ENCODE peak calls at places on chromosomes 11 and 22, in four cellular contexts. X is fibroblast of gingiva, Y is adrenal gland, K is globus pallidus. O is an unnamed sample.

GRCh38 chr22:37187891-37188761 is at the start of gene C1QTNF6:
- DNase-seq in X (peak), Y (no peak), K (no peak), O (no peak)

GRCh38 chr11:19432370-19433163 is 191.8 kb upstream of the E2F8 start:
- DNase-seq in X (peak), Y (no peak), K (no peak), O (peak)

GRCh38 chr11:36793542-36793926 is 195.5 kb upstream of the RAG2 start:
- DNase-seq in X (no peak), Y (no peak), K (no peak), O (no peak)

GRCh38 chr11:72425053-72425980 is 9.0 kb downstream of the CLPB start:
- DNase-seq in X (peak), Y (no peak), K (no peak), O (no peak)

GRCh38 chr11:74849525-74850391 is 99.1 kb downstream of the XRRA1 start:
- DNase-seq in X (peak), Y (no peak), K (no peak), O (no peak)

GRCh38 chr22:41030891-41031290 is 61.5 kb upstream of the EP300 start:
- DNase-seq in X (peak), Y (no peak), K (no peak), O (no peak)

GRCh38 chr11:7968686-7969085 is 3.4 kb upstream of the NLRP10 start:
- DNase-seq in X (no peak), Y (no peak), K (no peak), O (no peak)

GRCh38 chr11:5689551-5689983 is at the start of gene TRIM22:
- DNase-seq in X (peak), Y (no peak), K (peak), O (peak)

GRCh38 chr11:93411705-93412104 is 81.2 kb downstream of the DEUP1 start:
- DNase-seq in X (no peak), Y (no peak), K (no peak), O (no peak)

GRCh38 chr22:21938906-21939305 is 13.7 kb downstream of the PPM1F start:
- DNase-seq in X (no peak), Y (no peak), K (no peak), O (no peak)

GRCh38 chr11:122714021-122714420 is 58.5 kb downstream of the UBASH3B start:
- DNase-seq in X (no peak), Y (no peak), K (no peak), O (no peak)

GRCh38 chr22:44828193-44828592 is 75.8 kb downstream of the ARHGAP8 start:
- DNase-seq in X (no peak), Y (no peak), K (no peak), O (no peak)

GRCh38 chr11:74672956-74673895 is 58.0 kb downstream of the CHRDL2 start:
- DNase-seq in X (peak), Y (peak), K (peak), O (peak)